ENCODE peak calls at places on chromosomes 7 and 10, in nine cellular contexts. One of them, this sample, is unnamed.

GRCh38 chr10:128095023-128095752 is 31.0 kb downstream of the MKI67 start:
- DNase-seq in stimulated activated CD8-positive, alpha-beta memory T cell treated with anti-CD3 and anti-CD28 coated beads, Interleukin-2, amount 100 ng/mL, for 1 hour: no peak
- DNase-seq in activated CD4-positive, alpha-beta T cell treated with anti-CD3 and anti-CD28 coated beads for 48 hours: peak; percentile 34
- DNase-seq in activated CD8-positive, alpha-beta T cell treated with anti-CD3 and anti-CD28 coated beads for 36 hours: peak; percentile 65
- DNase-seq in kidney epithelial cell: no peak
- DNase-seq in NCI-H2081: peak; percentile 9
- DNase-seq in fibroblast of the conjunctiva: no peak
- DNase-seq in KG1: no peak
- DNase-seq in activated naive CD4-positive, alpha-beta T cell treated with Interleukin-2 at 50 U/mL for 16 hours: peak; percentile 37
- DNase-seq in this sample: no peak

GRCh38 chr10:114556236-114557122 is 101.6 kb downstream of the ABLIM1 start:
- DNase-seq in stimulated activated CD8-positive, alpha-beta memory T cell treated with anti-CD3 and anti-CD28 coated beads, Interleukin-2, amount 100 ng/mL, for 1 hour: no peak
- DNase-seq in activated CD4-positive, alpha-beta T cell treated with anti-CD3 and anti-CD28 coated beads for 48 hours: no peak
- DNase-seq in activated CD8-positive, alpha-beta T cell treated with anti-CD3 and anti-CD28 coated beads for 36 hours: no peak
- DNase-seq in kidney epithelial cell: no peak
- DNase-seq in NCI-H2081: no peak
- DNase-seq in fibroblast of the conjunctiva: no peak
- DNase-seq in KG1: no peak
- DNase-seq in activated naive CD4-positive, alpha-beta T cell treated with Interleukin-2 at 50 U/mL for 16 hours: no peak
- DNase-seq in this sample: no peak

GRCh38 chr7:72546586-72546985 is 134.4 kb upstream of the CALN1 start:
- DNase-seq in stimulated activated CD8-positive, alpha-beta memory T cell treated with anti-CD3 and anti-CD28 coated beads, Interleukin-2, amount 100 ng/mL, for 1 hour: no peak
- DNase-seq in activated CD4-positive, alpha-beta T cell treated with anti-CD3 and anti-CD28 coated beads for 48 hours: no peak
- DNase-seq in activated CD8-positive, alpha-beta T cell treated with anti-CD3 and anti-CD28 coated beads for 36 hours: peak; percentile 8
- DNase-seq in kidney epithelial cell: no peak
- DNase-seq in NCI-H2081: no peak
- DNase-seq in fibroblast of the conjunctiva: no peak
- DNase-seq in KG1: no peak
- DNase-seq in activated naive CD4-positive, alpha-beta T cell treated with Interleukin-2 at 50 U/mL for 16 hours: no peak
- DNase-seq in this sample: no peak

GRCh38 chr10:19921300-19922140 is 105.3 kb downstream of the PLXDC2 start:
- DNase-seq in stimulated activated CD8-positive, alpha-beta memory T cell treated with anti-CD3 and anti-CD28 coated beads, Interleukin-2, amount 100 ng/mL, for 1 hour: no peak
- DNase-seq in activated CD4-positive, alpha-beta T cell treated with anti-CD3 and anti-CD28 coated beads for 48 hours: no peak
- DNase-seq in activated CD8-positive, alpha-beta T cell treated with anti-CD3 and anti-CD28 coated beads for 36 hours: no peak
- DNase-seq in kidney epithelial cell: no peak
- DNase-seq in NCI-H2081: no peak
- DNase-seq in fibroblast of the conjunctiva: no peak
- DNase-seq in KG1: no peak
- DNase-seq in activated naive CD4-positive, alpha-beta T cell treated with Interleukin-2 at 50 U/mL for 16 hours: no peak
- DNase-seq in this sample: no peak

GRCh38 chr10:104127411-104127810 is 5.4 kb downstream of the SFR1 start:
- DNase-seq in stimulated activated CD8-positive, alpha-beta memory T cell treated with anti-CD3 and anti-CD28 coated beads, Interleukin-2, amount 100 ng/mL, for 1 hour: no peak
- DNase-seq in activated CD4-positive, alpha-beta T cell treated with anti-CD3 and anti-CD28 coated beads for 48 hours: peak; percentile 18
- DNase-seq in activated CD8-positive, alpha-beta T cell treated with anti-CD3 and anti-CD28 coated beads for 36 hours: peak; percentile 52
- DNase-seq in kidney epithelial cell: no peak
- DNase-seq in NCI-H2081: peak; percentile 35
- DNase-seq in fibroblast of the conjunctiva: no peak
- DNase-seq in KG1: no peak
- DNase-seq in activated naive CD4-positive, alpha-beta T cell treated with Interleukin-2 at 50 U/mL for 16 hours: no peak
- DNase-seq in this sample: no peak

GRCh38 chr7:87599336-87599735 is 1.3 kb downstream of the ABCB1 start:
- DNase-seq in stimulated activated CD8-positive, alpha-beta memory T cell treated with anti-CD3 and anti-CD28 coated beads, Interleukin-2, amount 100 ng/mL, for 1 hour: peak; percentile 13
- DNase-seq in activated CD4-positive, alpha-beta T cell treated with anti-CD3 and anti-CD28 coated beads for 48 hours: peak; percentile 53
- DNase-seq in activated CD8-positive, alpha-beta T cell treated with anti-CD3 and anti-CD28 coated beads for 36 hours: peak; percentile 87
- DNase-seq in kidney epithelial cell: no peak
- DNase-seq in NCI-H2081: no peak
- DNase-seq in fibroblast of the conjunctiva: no peak
- DNase-seq in KG1: peak; percentile 44
- DNase-seq in activated naive CD4-positive, alpha-beta T cell treated with Interleukin-2 at 50 U/mL for 16 hours: peak; percentile 39
- DNase-seq in this sample: no peak

GRCh38 chr10:128854965-128855364 is 612.1 kb upstream of the MGMT start:
- DNase-seq in stimulated activated CD8-positive, alpha-beta memory T cell treated with anti-CD3 and anti-CD28 coated beads, Interleukin-2, amount 100 ng/mL, for 1 hour: no peak
- DNase-seq in activated CD4-positive, alpha-beta T cell treated with anti-CD3 and anti-CD28 coated beads for 48 hours: no peak
- DNase-seq in activated CD8-positive, alpha-beta T cell treated with anti-CD3 and anti-CD28 coated beads for 36 hours: no peak
- DNase-seq in kidney epithelial cell: peak; percentile 18
- DNase-seq in NCI-H2081: no peak
- DNase-seq in fibroblast of the conjunctiva: peak; percentile 29
- DNase-seq in KG1: no peak
- DNase-seq in activated naive CD4-positive, alpha-beta T cell treated with Interleukin-2 at 50 U/mL for 16 hours: no peak
- DNase-seq in this sample: no peak

GRCh38 chr10:101047961-101048892 is 13.6 kb upstream of the KAZALD1 start:
- DNase-seq in stimulated activated CD8-positive, alpha-beta memory T cell treated with anti-CD3 and anti-CD28 coated beads, Interleukin-2, amount 100 ng/mL, for 1 hour: no peak
- DNase-seq in activated CD4-positive, alpha-beta T cell treated with anti-CD3 and anti-CD28 coated beads for 48 hours: no peak
- DNase-seq in activated CD8-positive, alpha-beta T cell treated with anti-CD3 and anti-CD28 coated beads for 36 hours: no peak
- DNase-seq in kidney epithelial cell: no peak
- DNase-seq in NCI-H2081: peak; percentile 67
- DNase-seq in fibroblast of the conjunctiva: no peak
- DNase-seq in KG1: no peak
- DNase-seq in activated naive CD4-positive, alpha-beta T cell treated with Interleukin-2 at 50 U/mL for 16 hours: no peak
- DNase-seq in this sample: no peak

GRCh38 chr10:101646369-101646768 is 48.6 kb downstream of the FBXW4 start:
- DNase-seq in stimulated activated CD8-positive, alpha-beta memory T cell treated with anti-CD3 and anti-CD28 coated beads, Interleukin-2, amount 100 ng/mL, for 1 hour: no peak
- DNase-seq in activated CD4-positive, alpha-beta T cell treated with anti-CD3 and anti-CD28 coated beads for 48 hours: no peak
- DNase-seq in activated CD8-positive, alpha-beta T cell treated with anti-CD3 and anti-CD28 coated beads for 36 hours: no peak
- DNase-seq in kidney epithelial cell: no peak
- DNase-seq in NCI-H2081: no peak
- DNase-seq in fibroblast of the conjunctiva: no peak
- DNase-seq in KG1: no peak
- DNase-seq in activated naive CD4-positive, alpha-beta T cell treated with Interleukin-2 at 50 U/mL for 16 hours: no peak
- DNase-seq in this sample: no peak

GRCh38 chr7:79008786-79009185 is 444.7 kb downstream of the MAGI2 start:
- DNase-seq in stimulated activated CD8-positive, alpha-beta memory T cell treated with anti-CD3 and anti-CD28 coated beads, Interleukin-2, amount 100 ng/mL, for 1 hour: no peak
- DNase-seq in activated CD4-positive, alpha-beta T cell treated with anti-CD3 and anti-CD28 coated beads for 48 hours: no peak
- DNase-seq in activated CD8-positive, alpha-beta T cell treated with anti-CD3 and anti-CD28 coated beads for 36 hours: no peak
- DNase-seq in kidney epithelial cell: no peak
- DNase-seq in NCI-H2081: no peak
- DNase-seq in fibroblast of the conjunctiva: no peak
- DNase-seq in KG1: no peak
- DNase-seq in activated naive CD4-positive, alpha-beta T cell treated with Interleukin-2 at 50 U/mL for 16 hours: no peak
- DNase-seq in this sample: no peak

GRCh38 chr7:100683659-100684533 is 10.2 kb downstream of the GIGYF1 start:
- DNase-seq in stimulated activated CD8-positive, alpha-beta memory T cell treated with anti-CD3 and anti-CD28 coated beads, Interleukin-2, amount 100 ng/mL, for 1 hour: no peak
- DNase-seq in activated CD4-positive, alpha-beta T cell treated with anti-CD3 and anti-CD28 coated beads for 48 hours: no peak
- DNase-seq in activated CD8-positive, alpha-beta T cell treated with anti-CD3 and anti-CD28 coated beads for 36 hours: no peak
- DNase-seq in kidney epithelial cell: no peak
- DNase-seq in NCI-H2081: no peak
- DNase-seq in fibroblast of the conjunctiva: no peak
- DNase-seq in KG1: no peak
- DNase-seq in activated naive CD4-positive, alpha-beta T cell treated with Interleukin-2 at 50 U/mL for 16 hours: no peak
- DNase-seq in this sample: no peak

GRCh38 chr10:12364559-12364958 is 15.2 kb downstream of the CAMK1D start:
- DNase-seq in stimulated activated CD8-positive, alpha-beta memory T cell treated with anti-CD3 and anti-CD28 coated beads, Interleukin-2, amount 100 ng/mL, for 1 hour: no peak
- DNase-seq in activated CD4-positive, alpha-beta T cell treated with anti-CD3 and anti-CD28 coated beads for 48 hours: no peak
- DNase-seq in activated CD8-positive, alpha-beta T cell treated with anti-CD3 and anti-CD28 coated beads for 36 hours: no peak
- DNase-seq in kidney epithelial cell: no peak
- DNase-seq in NCI-H2081: no peak
- DNase-seq in fibroblast of the conjunctiva: no peak
- DNase-seq in KG1: no peak
- DNase-seq in activated naive CD4-positive, alpha-beta T cell treated with Interleukin-2 at 50 U/mL for 16 hours: no peak
- DNase-seq in this sample: no peak

GRCh38 chr7:143485500-143485899 is 7.8 kb downstream of the TAS2R41 start:
- DNase-seq in stimulated activated CD8-positive, alpha-beta memory T cell treated with anti-CD3 and anti-CD28 coated beads, Interleukin-2, amount 100 ng/mL, for 1 hour: no peak
- DNase-seq in activated CD4-positive, alpha-beta T cell treated with anti-CD3 and anti-CD28 coated beads for 48 hours: no peak
- DNase-seq in activated CD8-positive, alpha-beta T cell treated with anti-CD3 and anti-CD28 coated beads for 36 hours: no peak
- DNase-seq in kidney epithelial cell: no peak
- DNase-seq in NCI-H2081: no peak
- DNase-seq in fibroblast of the conjunctiva: no peak
- DNase-seq in KG1: no peak
- DNase-seq in activated naive CD4-positive, alpha-beta T cell treated with Interleukin-2 at 50 U/mL for 16 hours: no peak
- DNase-seq in this sample: no peak

GRCh38 chr10:37667736-37668135 is 189.7 kb downstream of the ZNF248 start:
- DNase-seq in stimulated activated CD8-positive, alpha-beta memory T cell treated with anti-CD3 and anti-CD28 coated beads, Interleukin-2, amount 100 ng/mL, for 1 hour: no peak
- DNase-seq in activated CD4-positive, alpha-beta T cell treated with anti-CD3 and anti-CD28 coated beads for 48 hours: no peak
- DNase-seq in activated CD8-positive, alpha-beta T cell treated with anti-CD3 and anti-CD28 coated beads for 36 hours: no peak
- DNase-seq in kidney epithelial cell: no peak
- DNase-seq in NCI-H2081: no peak
- DNase-seq in fibroblast of the conjunctiva: no peak
- DNase-seq in KG1: peak; percentile 22
- DNase-seq in activated naive CD4-positive, alpha-beta T cell treated with Interleukin-2 at 50 U/mL for 16 hours: no peak
- DNase-seq in this sample: no peak

GRCh38 chr7:156895024-156895780 is 2.2 kb upstream of the LMBR1 start:
- DNase-seq in stimulated activated CD8-positive, alpha-beta memory T cell treated with anti-CD3 and anti-CD28 coated beads, Interleukin-2, amount 100 ng/mL, for 1 hour: no peak
- DNase-seq in activated CD4-positive, alpha-beta T cell treated with anti-CD3 and anti-CD28 coated beads for 48 hours: no peak
- DNase-seq in activated CD8-positive, alpha-beta T cell treated with anti-CD3 and anti-CD28 coated beads for 36 hours: peak; percentile 36
- DNase-seq in kidney epithelial cell: no peak
- DNase-seq in NCI-H2081: no peak
- DNase-seq in fibroblast of the conjunctiva: no peak
- DNase-seq in KG1: peak; percentile 55
- DNase-seq in activated naive CD4-positive, alpha-beta T cell treated with Interleukin-2 at 50 U/mL for 16 hours: no peak
- DNase-seq in this sample: no peak

GRCh38 chr10:59135275-59135674 is 41.2 kb upstream of the PHYHIPL start:
- DNase-seq in stimulated activated CD8-positive, alpha-beta memory T cell treated with anti-CD3 and anti-CD28 coated beads, Interleukin-2, amount 100 ng/mL, for 1 hour: no peak
- DNase-seq in activated CD4-positive, alpha-beta T cell treated with anti-CD3 and anti-CD28 coated beads for 48 hours: no peak
- DNase-seq in activated CD8-positive, alpha-beta T cell treated with anti-CD3 and anti-CD28 coated beads for 36 hours: no peak
- DNase-seq in kidney epithelial cell: no peak
- DNase-seq in NCI-H2081: no peak
- DNase-seq in fibroblast of the conjunctiva: no peak
- DNase-seq in KG1: no peak
- DNase-seq in activated naive CD4-positive, alpha-beta T cell treated with Interleukin-2 at 50 U/mL for 16 hours: no peak
- DNase-seq in this sample: peak; percentile 10

GRCh38 chr10:29084908-29085307 is 204.0 kb upstream of the LYZL1 start:
- DNase-seq in stimulated activated CD8-positive, alpha-beta memory T cell treated with anti-CD3 and anti-CD28 coated beads, Interleukin-2, amount 100 ng/mL, for 1 hour: no peak
- DNase-seq in activated CD4-positive, alpha-beta T cell treated with anti-CD3 and anti-CD28 coated beads for 48 hours: no peak
- DNase-seq in activated CD8-positive, alpha-beta T cell treated with anti-CD3 and anti-CD28 coated beads for 36 hours: no peak
- DNase-seq in kidney epithelial cell: no peak
- DNase-seq in NCI-H2081: no peak
- DNase-seq in fibroblast of the conjunctiva: no peak
- DNase-seq in KG1: no peak
- DNase-seq in activated naive CD4-positive, alpha-beta T cell treated with Interleukin-2 at 50 U/mL for 16 hours: no peak
- DNase-seq in this sample: no peak

GRCh38 chr7:155590215-155591023 is 44.1 kb upstream of the CNPY1 start:
- DNase-seq in stimulated activated CD8-positive, alpha-beta memory T cell treated with anti-CD3 and anti-CD28 coated beads, Interleukin-2, amount 100 ng/mL, for 1 hour: no peak
- DNase-seq in activated CD4-positive, alpha-beta T cell treated with anti-CD3 and anti-CD28 coated beads for 48 hours: no peak
- DNase-seq in activated CD8-positive, alpha-beta T cell treated with anti-CD3 and anti-CD28 coated beads for 36 hours: peak; percentile 22
- DNase-seq in kidney epithelial cell: no peak
- DNase-seq in NCI-H2081: peak; percentile 79
- DNase-seq in fibroblast of the conjunctiva: no peak
- DNase-seq in KG1: peak; percentile 46
- DNase-seq in activated naive CD4-positive, alpha-beta T cell treated with Interleukin-2 at 50 U/mL for 16 hours: no peak
- DNase-seq in this sample: no peak

GRCh38 chr7:47725031-47725780 is 143.3 kb upstream of the TNS3 start:
- DNase-seq in stimulated activated CD8-positive, alpha-beta memory T cell treated with anti-CD3 and anti-CD28 coated beads, Interleukin-2, amount 100 ng/mL, for 1 hour: no peak
- DNase-seq in activated CD4-positive, alpha-beta T cell treated with anti-CD3 and anti-CD28 coated beads for 48 hours: no peak
- DNase-seq in activated CD8-positive, alpha-beta T cell treated with anti-CD3 and anti-CD28 coated beads for 36 hours: no peak
- DNase-seq in kidney epithelial cell: peak; percentile 89
- DNase-seq in NCI-H2081: no peak
- DNase-seq in fibroblast of the conjunctiva: no peak
- DNase-seq in KG1: no peak
- DNase-seq in activated naive CD4-positive, alpha-beta T cell treated with Interleukin-2 at 50 U/mL for 16 hours: no peak
- DNase-seq in this sample: no peak

GRCh38 chr10:91653214-91653875 is 20.5 kb upstream of the PPP1R3C start:
- DNase-seq in stimulated activated CD8-positive, alpha-beta memory T cell treated with anti-CD3 and anti-CD28 coated beads, Interleukin-2, amount 100 ng/mL, for 1 hour: no peak
- DNase-seq in activated CD4-positive, alpha-beta T cell treated with anti-CD3 and anti-CD28 coated beads for 48 hours: no peak
- DNase-seq in activated CD8-positive, alpha-beta T cell treated with anti-CD3 and anti-CD28 coated beads for 36 hours: no peak
- DNase-seq in kidney epithelial cell: peak; percentile 63
- DNase-seq in NCI-H2081: no peak
- DNase-seq in fibroblast of the conjunctiva: peak; percentile 44
- DNase-seq in KG1: no peak
- DNase-seq in activated naive CD4-positive, alpha-beta T cell treated with Interleukin-2 at 50 U/mL for 16 hours: no peak
- DNase-seq in this sample: no peak

GRCh38 chr10:82251222-82251977 is 376.4 kb downstream of the NRG3 start:
- DNase-seq in stimulated activated CD8-positive, alpha-beta memory T cell treated with anti-CD3 and anti-CD28 coated beads, Interleukin-2, amount 100 ng/mL, for 1 hour: no peak
- DNase-seq in activated CD4-positive, alpha-beta T cell treated with anti-CD3 and anti-CD28 coated beads for 48 hours: no peak
- DNase-seq in activated CD8-positive, alpha-beta T cell treated with anti-CD3 and anti-CD28 coated beads for 36 hours: no peak
- DNase-seq in kidney epithelial cell: no peak
- DNase-seq in NCI-H2081: no peak
- DNase-seq in fibroblast of the conjunctiva: no peak
- DNase-seq in KG1: no peak
- DNase-seq in activated naive CD4-positive, alpha-beta T cell treated with Interleukin-2 at 50 U/mL for 16 hours: no peak
- DNase-seq in this sample: no peak

GRCh38 chr10:33180390-33180789 is 154.1 kb downstream of the NRP1 start:
- DNase-seq in stimulated activated CD8-positive, alpha-beta memory T cell treated with anti-CD3 and anti-CD28 coated beads, Interleukin-2, amount 100 ng/mL, for 1 hour: no peak
- DNase-seq in activated CD4-positive, alpha-beta T cell treated with anti-CD3 and anti-CD28 coated beads for 48 hours: peak; percentile 29
- DNase-seq in activated CD8-positive, alpha-beta T cell treated with anti-CD3 and anti-CD28 coated beads for 36 hours: no peak
- DNase-seq in kidney epithelial cell: no peak
- DNase-seq in NCI-H2081: no peak
- DNase-seq in fibroblast of the conjunctiva: no peak
- DNase-seq in KG1: no peak
- DNase-seq in activated naive CD4-positive, alpha-beta T cell treated with Interleukin-2 at 50 U/mL for 16 hours: peak; percentile 48
- DNase-seq in this sample: no peak

GRCh38 chr7:36088553-36088952 is 64.5 kb upstream of the EEPD1 start:
- DNase-seq in stimulated activated CD8-positive, alpha-beta memory T cell treated with anti-CD3 and anti-CD28 coated beads, Interleukin-2, amount 100 ng/mL, for 1 hour: no peak
- DNase-seq in activated CD4-positive, alpha-beta T cell treated with anti-CD3 and anti-CD28 coated beads for 48 hours: no peak
- DNase-seq in activated CD8-positive, alpha-beta T cell treated with anti-CD3 and anti-CD28 coated beads for 36 hours: no peak
- DNase-seq in kidney epithelial cell: no peak
- DNase-seq in NCI-H2081: no peak
- DNase-seq in fibroblast of the conjunctiva: no peak
- DNase-seq in KG1: no peak
- DNase-seq in activated naive CD4-positive, alpha-beta T cell treated with Interleukin-2 at 50 U/mL for 16 hours: no peak
- DNase-seq in this sample: no peak

GRCh38 chr10:68560201-68560915 is at the start of gene TET1:
- DNase-seq in stimulated activated CD8-positive, alpha-beta memory T cell treated with anti-CD3 and anti-CD28 coated beads, Interleukin-2, amount 100 ng/mL, for 1 hour: no peak
- DNase-seq in activated CD4-positive, alpha-beta T cell treated with anti-CD3 and anti-CD28 coated beads for 48 hours: peak; percentile 38
- DNase-seq in activated CD8-positive, alpha-beta T cell treated with anti-CD3 and anti-CD28 coated beads for 36 hours: peak; percentile 55
- DNase-seq in kidney epithelial cell: no peak
- DNase-seq in NCI-H2081: peak; percentile 42
- DNase-seq in fibroblast of the conjunctiva: no peak
- DNase-seq in KG1: no peak
- DNase-seq in activated naive CD4-positive, alpha-beta T cell treated with Interleukin-2 at 50 U/mL for 16 hours: peak; percentile 11
- DNase-seq in this sample: no peak

GRCh38 chr10:76353124-76353851 is 921.9 kb downstream of the LRMDA start:
- DNase-seq in stimulated activated CD8-positive, alpha-beta memory T cell treated with anti-CD3 and anti-CD28 coated beads, Interleukin-2, amount 100 ng/mL, for 1 hour: no peak
- DNase-seq in activated CD4-positive, alpha-beta T cell treated with anti-CD3 and anti-CD28 coated beads for 48 hours: no peak
- DNase-seq in activated CD8-positive, alpha-beta T cell treated with anti-CD3 and anti-CD28 coated beads for 36 hours: no peak
- DNase-seq in kidney epithelial cell: no peak
- DNase-seq in NCI-H2081: no peak
- DNase-seq in fibroblast of the conjunctiva: no peak
- DNase-seq in KG1: no peak
- DNase-seq in activated naive CD4-positive, alpha-beta T cell treated with Interleukin-2 at 50 U/mL for 16 hours: no peak
- DNase-seq in this sample: no peak

GRCh38 chr7:143345428-143345900 is 17.0 kb downstream of the FAM131B start:
- DNase-seq in stimulated activated CD8-positive, alpha-beta memory T cell treated with anti-CD3 and anti-CD28 coated beads, Interleukin-2, amount 100 ng/mL, for 1 hour: peak; percentile 28
- DNase-seq in activated CD4-positive, alpha-beta T cell treated with anti-CD3 and anti-CD28 coated beads for 48 hours: peak; percentile 81
- DNase-seq in activated CD8-positive, alpha-beta T cell treated with anti-CD3 and anti-CD28 coated beads for 36 hours: peak; percentile 82
- DNase-seq in kidney epithelial cell: peak; percentile 9
- DNase-seq in NCI-H2081: no peak
- DNase-seq in fibroblast of the conjunctiva: peak; percentile 6
- DNase-seq in KG1: no peak
- DNase-seq in activated naive CD4-positive, alpha-beta T cell treated with Interleukin-2 at 50 U/mL for 16 hours: peak; percentile 71
- DNase-seq in this sample: peak; percentile 19

GRCh38 chr7:5754981-5755599 is 26.4 kb downstream of the RNF216 start:
- DNase-seq in stimulated activated CD8-positive, alpha-beta memory T cell treated with anti-CD3 and anti-CD28 coated beads, Interleukin-2, amount 100 ng/mL, for 1 hour: no peak
- DNase-seq in activated CD4-positive, alpha-beta T cell treated with anti-CD3 and anti-CD28 coated beads for 48 hours: no peak
- DNase-seq in activated CD8-positive, alpha-beta T cell treated with anti-CD3 and anti-CD28 coated beads for 36 hours: no peak
- DNase-seq in kidney epithelial cell: no peak
- DNase-seq in NCI-H2081: no peak
- DNase-seq in fibroblast of the conjunctiva: no peak
- DNase-seq in KG1: no peak
- DNase-seq in activated naive CD4-positive, alpha-beta T cell treated with Interleukin-2 at 50 U/mL for 16 hours: no peak
- DNase-seq in this sample: no peak

GRCh38 chr10:11265486-11265885 is 247.8 kb downstream of the CELF2 start:
- DNase-seq in stimulated activated CD8-positive, alpha-beta memory T cell treated with anti-CD3 and anti-CD28 coated beads, Interleukin-2, amount 100 ng/mL, for 1 hour: no peak
- DNase-seq in activated CD4-positive, alpha-beta T cell treated with anti-CD3 and anti-CD28 coated beads for 48 hours: no peak
- DNase-seq in activated CD8-positive, alpha-beta T cell treated with anti-CD3 and anti-CD28 coated beads for 36 hours: no peak
- DNase-seq in kidney epithelial cell: no peak
- DNase-seq in NCI-H2081: no peak
- DNase-seq in fibroblast of the conjunctiva: no peak
- DNase-seq in KG1: no peak
- DNase-seq in activated naive CD4-positive, alpha-beta T cell treated with Interleukin-2 at 50 U/mL for 16 hours: no peak
- DNase-seq in this sample: no peak

GRCh38 chr7:17333227-17333626 is 34.8 kb downstream of the AHR start:
- DNase-seq in stimulated activated CD8-positive, alpha-beta memory T cell treated with anti-CD3 and anti-CD28 coated beads, Interleukin-2, amount 100 ng/mL, for 1 hour: no peak
- DNase-seq in activated CD4-positive, alpha-beta T cell treated with anti-CD3 and anti-CD28 coated beads for 48 hours: no peak
- DNase-seq in activated CD8-positive, alpha-beta T cell treated with anti-CD3 and anti-CD28 coated beads for 36 hours: no peak
- DNase-seq in kidney epithelial cell: no peak
- DNase-seq in NCI-H2081: no peak
- DNase-seq in fibroblast of the conjunctiva: no peak
- DNase-seq in KG1: no peak
- DNase-seq in activated naive CD4-positive, alpha-beta T cell treated with Interleukin-2 at 50 U/mL for 16 hours: no peak
- DNase-seq in this sample: no peak

GRCh38 chr7:100799037-100799896 is 28.1 kb downstream of the EPHB4 start:
- DNase-seq in stimulated activated CD8-positive, alpha-beta memory T cell treated with anti-CD3 and anti-CD28 coated beads, Interleukin-2, amount 100 ng/mL, for 1 hour: peak; percentile 2
- DNase-seq in activated CD4-positive, alpha-beta T cell treated with anti-CD3 and anti-CD28 coated beads for 48 hours: peak; percentile 72
- DNase-seq in activated CD8-positive, alpha-beta T cell treated with anti-CD3 and anti-CD28 coated beads for 36 hours: peak; percentile 80
- DNase-seq in kidney epithelial cell: no peak
- DNase-seq in NCI-H2081: peak; percentile 46
- DNase-seq in fibroblast of the conjunctiva: peak; percentile 68
- DNase-seq in KG1: no peak
- DNase-seq in activated naive CD4-positive, alpha-beta T cell treated with Interleukin-2 at 50 U/mL for 16 hours: peak; percentile 41
- DNase-seq in this sample: peak; percentile 42

GRCh38 chr10:19003341-19003740 is 45.3 kb upstream of the MALRD1 start:
- DNase-seq in stimulated activated CD8-positive, alpha-beta memory T cell treated with anti-CD3 and anti-CD28 coated beads, Interleukin-2, amount 100 ng/mL, for 1 hour: no peak
- DNase-seq in activated CD4-positive, alpha-beta T cell treated with anti-CD3 and anti-CD28 coated beads for 48 hours: no peak
- DNase-seq in activated CD8-positive, alpha-beta T cell treated with anti-CD3 and anti-CD28 coated beads for 36 hours: no peak
- DNase-seq in kidney epithelial cell: no peak
- DNase-seq in NCI-H2081: no peak
- DNase-seq in fibroblast of the conjunctiva: no peak
- DNase-seq in KG1: no peak
- DNase-seq in activated naive CD4-positive, alpha-beta T cell treated with Interleukin-2 at 50 U/mL for 16 hours: no peak
- DNase-seq in this sample: no peak

This sample was measured in HFF-Myc.